ENCODE peak calls at places on chromosome 10, in six cellular contexts. U is GM12878, B is SK-N-SH, R is HepG2, T is HCT116, Y is K562. Q is an unnamed sample.

GRCh38 chr10:13848530-13849425 is 262.0 kb downstream of the PRPF18 start:
- DNase-seq in B (peak; percentile 69), Y (no peak), U (no peak), T (no peak), R (no peak), Q (no peak)

GRCh38 chr10:127194598-127194997 is 1.8 kb downstream of the INSYN2A start:
- DNase-seq in Y (no peak), U (no peak), T (no peak), B (no peak), R (no peak), Q (no peak)

GRCh38 chr10:121559321-121559720 is 38.9 kb downstream of the FGFR2 start:
- DNase-seq in R (no peak), U (no peak), Y (no peak), B (peak; percentile 66), T (no peak), Q (no peak)

GRCh38 chr10:21496285-21497176 is 29.0 kb downstream of the SKIDA1 start:
- DNase-seq in R (peak; percentile 54), B (peak; percentile 81), U (no peak), T (no peak), Y (peak; percentile 63), Q (no peak)

GRCh38 chr10:119207713-119208552 is 562 bp downstream of the GRK5 start:
- DNase-seq in U (no peak), T (no peak), Y (peak; percentile 14), B (peak; percentile 36), R (peak; percentile 65), Q (peak; percentile 15)

GRCh38 chr10:96402417-96403305 is 43.9 kb upstream of the OPALIN start:
- DNase-seq in B (no peak), T (no peak), Y (no peak), U (no peak), R (no peak), Q (peak; percentile 44)

GRCh38 chr10:128059266-128059850 is 66.9 kb downstream of the MKI67 start:
- DNase-seq in Y (no peak), R (no peak), T (no peak), B (no peak), U (no peak), Q (no peak)

GRCh38 chr10:530717-531116 is 158.8 kb downstream of the DIP2C start:
- DNase-seq in T (no peak), R (no peak), U (no peak), Y (no peak), B (no peak), Q (no peak)

GRCh38 chr10:6786579-6787031 is 206.5 kb upstream of the PRKCQ start:
- DNase-seq in B (peak; percentile 20), R (no peak), T (no peak), Y (no peak), U (no peak), Q (peak; percentile 55)

GRCh38 chr10:124200011-124200410 is 106.6 kb upstream of the CHST15 start:
- DNase-seq in R (no peak), Y (no peak), U (no peak), B (no peak), T (no peak), Q (no peak)

GRCh38 chr10:95655571-95656290 is 780 bp downstream of the ALDH18A1 start:
- DNase-seq in B (peak; percentile 17), R (peak; percentile 16), T (no peak), U (peak; percentile 15), Y (no peak), Q (no peak)

GRCh38 chr10:27607591-27607990 is 103.5 kb downstream of the RAB18 start:
- DNase-seq in T (no peak), B (no peak), U (no peak), R (no peak), Y (no peak), Q (no peak)

GRCh38 chr10:49596493-49596809 is 13.7 kb upstream of the SLC18A3 start:
- DNase-seq in B (no peak), R (no peak), U (no peak), Y (no peak), T (no peak), Q (no peak)

GRCh38 chr10:21497177-21497807 is 28.2 kb downstream of the SKIDA1 start:
- DNase-seq in U (no peak), R (peak; percentile 88), T (peak; percentile 82), Y (no peak), B (peak; percentile 98), Q (peak; percentile 91)

GRCh38 chr10:75884808-75885207 is 453.4 kb downstream of the LRMDA start:
- DNase-seq in R (no peak), T (no peak), Y (no peak), U (no peak), B (no peak), Q (no peak)

GRCh38 chr10:113135025-113135424 is 185.0 kb downstream of the TCF7L2 start:
- DNase-seq in U (no peak), R (no peak), Y (no peak), B (no peak), T (no peak), Q (no peak)

GRCh38 chr10:95391164-95391563 is 100.4 kb upstream of the PDLIM1 start:
- DNase-seq in U (no peak), B (no peak), Y (no peak), R (no peak), T (no peak), Q (no peak)

GRCh38 chr10:60496181-60496580 is 106.5 kb upstream of the ANK3 start:
- DNase-seq in U (no peak), T (no peak), B (no peak), R (no peak), Y (no peak), Q (no peak)

GRCh38 chr10:97498076-97498840 is at the start of gene MMS19:
- DNase-seq in T (peak; percentile 92), R (peak; percentile 93), Y (peak; percentile 95), U (peak; percentile 77), B (peak; percentile 99), Q (peak; percentile 100)

GRCh38 chr10:102289840-102290239 is 44.5 kb downstream of the GBF1 start:
- DNase-seq in Y (no peak), R (no peak), B (no peak), U (no peak), T (no peak), Q (no peak)

GRCh38 chr10:133456041-133456951 is 2.6 kb downstream of the SCART1 start:
- DNase-seq in R (no peak), Y (no peak), B (no peak), U (no peak), T (no peak), Q (no peak)

GRCh38 chr10:53284615-53285182 is 512.1 kb upstream of the MBL2 start:
- DNase-seq in U (no peak), R (no peak), B (no peak), T (no peak), Y (no peak), Q (no peak)

GRCh38 chr10:3955954-3956617 is 171.1 kb upstream of the KLF6 start:
- DNase-seq in U (no peak), Y (no peak), R (no peak), T (no peak), B (no peak), Q (no peak)

GRCh38 chr10:52170776-52171175 is 143.3 kb upstream of the DKK1 start:
- DNase-seq in T (no peak), U (no peak), B (no peak), Y (no peak), R (no peak), Q (peak; percentile 33)

GRCh38 chr10:75662715-75663114 is 231.3 kb downstream of the LRMDA start:
- DNase-seq in T (no peak), U (no peak), R (no peak), B (no peak), Y (no peak), Q (no peak)

DNA sequence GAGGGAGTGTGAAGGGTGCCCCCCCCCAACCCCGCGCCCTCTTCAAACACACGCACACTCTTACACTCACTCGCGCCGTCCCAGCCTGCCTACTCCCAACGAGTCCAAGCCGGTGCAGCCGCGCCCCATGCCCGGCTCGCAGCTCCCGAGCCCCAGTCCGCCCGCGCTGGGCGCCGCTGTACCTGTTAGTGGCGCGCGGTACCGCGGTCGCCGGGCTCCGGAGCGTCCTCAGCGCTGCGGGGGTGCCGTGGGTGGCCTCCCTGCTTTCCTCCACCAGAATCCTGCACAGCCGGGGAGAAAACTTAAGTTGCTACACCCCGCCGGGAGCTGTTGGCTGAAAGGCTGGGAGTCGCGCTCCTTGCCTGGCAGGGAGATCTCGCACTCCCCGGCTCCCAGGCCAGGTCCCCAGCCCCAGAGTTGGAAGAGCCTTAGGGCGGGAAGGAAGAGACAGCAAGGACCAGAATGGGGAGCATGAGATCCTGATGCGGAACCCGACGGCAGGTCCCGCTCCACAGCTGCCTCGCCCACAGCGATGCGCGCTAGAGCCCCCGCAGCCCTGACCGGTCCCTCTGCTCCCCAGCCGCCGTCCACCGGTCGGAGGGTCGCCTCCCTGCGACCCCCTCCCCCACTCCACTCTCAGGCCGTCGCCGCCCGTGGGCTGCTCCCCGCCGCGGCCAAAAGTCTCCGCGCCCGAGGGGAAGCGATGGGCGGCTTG is 861 bp downstream of the ST8SIA6 start:
- DNase-seq in T (no peak), Y (peak; percentile 54), U (no peak), R (no peak), B (peak; percentile 68), Q (peak; percentile 91)
- TF ChIP-seq JUND in T (no peak), Y (no peak), U (no peak), R (no peak), B (no peak), Q (no peak)

DNA sequence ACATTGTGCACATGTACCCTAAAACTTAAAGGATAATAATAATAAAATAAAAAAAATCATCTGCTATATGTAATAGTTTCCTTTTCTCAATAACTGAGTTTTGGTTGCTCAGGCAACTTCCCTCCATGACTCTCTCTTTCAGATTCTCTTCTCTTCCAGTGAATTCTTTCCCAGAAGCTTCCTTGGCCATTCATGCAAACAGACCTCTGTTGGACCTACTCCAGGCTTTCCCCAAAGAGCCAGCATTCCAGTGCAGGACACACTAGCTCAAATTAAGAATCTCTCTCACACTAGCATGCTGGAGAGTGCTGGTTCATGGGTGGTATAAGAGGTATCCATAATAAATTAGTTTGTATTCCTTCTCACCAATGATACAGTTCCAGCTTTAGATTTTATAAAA is 31.0 kb upstream of the ZEB1 start:
- DNase-seq in T (no peak), B (no peak), R (no peak), U (no peak), Y (no peak), Q (no peak)
- TF ChIP-seq JUND in T (no peak), B (no peak), R (no peak), U (no peak), Y (no peak), Q (no peak)

GRCh38 chr10:88978463-88978862 is 12.1 kb upstream of the FAS start:
- DNase-seq in Y (no peak), B (no peak), T (no peak), R (no peak), U (no peak), Q (no peak)

GRCh38 chr10:88971668-88972067 is 18.9 kb upstream of the FAS start:
- DNase-seq in R (no peak), Y (no peak), T (no peak), U (no peak), B (no peak), Q (no peak)

GRCh38 chr10:88974012-88974411 is 16.6 kb upstream of the FAS start:
- DNase-seq in U (no peak), R (no peak), T (no peak), Y (no peak), B (no peak), Q (no peak)

GRCh38 chr10:88975377-88975720 is 15.2 kb upstream of the FAS start:
- DNase-seq in Y (no peak), U (no peak), T (no peak), R (no peak), B (no peak), Q (peak; percentile 55)

GRCh38 chr10:88974446-88975376 is 15.9 kb upstream of the FAS start:
- DNase-seq in R (no peak), U (no peak), B (no peak), Y (no peak), T (no peak), Q (no peak)
- TF ChIP-seq JUND in R (no peak), U (no peak), B (no peak), Y (no peak), T (no peak), Q (no peak)

GRCh38 chr10:130607386-130607785 is 471.2 kb downstream of the GLRX3 start:
- DNase-seq in Y (no peak), U (no peak), T (no peak), R (no peak), B (no peak), Q (no peak)
- TF ChIP-seq JUND in Y (no peak), U (no peak), T (no peak), R (no peak), B (no peak), Q (no peak)

Q was measured in T47D.